ENCODE peak calls at places on chromosome 20, in eight cellular contexts. C, I, U, H, Y, P, W and X are unnamed samples.

GRCh38 chr20:63147532-63147931 is 68.4 kb downstream of the YTHDF1 start:
- DNase-seq in H (no peak), I (no peak), Y (no peak), C (no peak), U (no peak), P (no peak), W (no peak), X (no peak)

GRCh38 chr20:12998046-12998445 is 10.7 kb upstream of the SPTLC3 start:
- DNase-seq in C (no peak), U (no peak), W (no peak), I (no peak), Y (no peak), H (no peak), P (no peak), X (no peak)

GRCh38 chr20:37501940-37502339 is 19.1 kb upstream of the NNAT start:
- DNase-seq in H (no peak), P (no peak), Y (no peak), C (no peak), U (no peak), W (no peak), I (no peak), X (peak)

GRCh38 chr20:19699132-19699971 is 58.7 kb upstream of the RIN2 start:
- DNase-seq in P (no peak), H (no peak), I (peak), W (no peak), C (peak), U (peak), Y (no peak), X (no peak)

GRCh38 chr20:25057234-25058050 is 497 bp downstream of the ACSS1 start:
- DNase-seq in U (no peak), Y (peak), I (peak), C (peak), W (peak), H (peak), P (no peak), X (peak)

GRCh38 chr20:20303742-20304141 is 64.2 kb upstream of the INSM1 start:
- DNase-seq in Y (no peak), H (no peak), I (no peak), P (no peak), C (no peak), U (no peak), W (no peak), X (no peak)

GRCh38 chr20:63884506-63885263 is 10.2 kb upstream of the DNAJC5 start:
- DNase-seq in I (no peak), U (no peak), P (no peak), H (no peak), Y (no peak), W (no peak), C (no peak), X (no peak)

GRCh38 chr20:53599378-53599777 is 5.7 kb upstream of the ZNF217 start:
- DNase-seq in Y (no peak), P (no peak), I (no peak), H (no peak), C (no peak), W (no peak), U (no peak), X (no peak)

GRCh38 chr20:38260025-38260377 is 534 bp downstream of the KIAA1755 start:
- DNase-seq in I (no peak), C (no peak), H (no peak), P (no peak), W (no peak), Y (no peak), U (no peak), X (peak)

GRCh38 chr20:63378115-63378429 is 16.9 kb upstream of the CHRNA4 start:
- DNase-seq in C (no peak), Y (no peak), U (no peak), W (no peak), I (no peak), P (no peak), H (no peak), X (no peak)

GRCh38 chr20:13029687-13030510 is 21.1 kb downstream of the SPTLC3 start:
- DNase-seq in I (peak), U (peak), H (no peak), C (peak), P (peak), W (peak), Y (peak), X (no peak)

GRCh38 chr20:33568378-33569289 is 78.7 kb downstream of the CBFA2T2 start:
- DNase-seq in U (no peak), I (peak), W (no peak), P (no peak), C (no peak), H (no peak), Y (no peak), X (peak)

GRCh38 chr20:60764771-60765170 is 487.3 kb upstream of the CDH4 start:
- DNase-seq in Y (no peak), I (no peak), U (no peak), H (no peak), C (no peak), W (no peak), P (no peak), X (no peak)

GRCh38 chr20:3406481-3407425 is 716 bp downstream of the DNAAF9 start:
- DNase-seq in W (peak), U (no peak), Y (peak), H (peak), I (peak), C (peak), P (no peak), X (peak)

GRCh38 chr20:25553819-25554296 is 31.5 kb downstream of the NINL start:
- DNase-seq in C (no peak), H (no peak), P (no peak), I (peak), U (no peak), W (no peak), Y (no peak), X (no peak)

GRCh38 chr20:54067606-54068174 is 2.7 kb downstream of the BCAS1 start:
- DNase-seq in I (peak), Y (peak), H (no peak), P (no peak), U (no peak), W (no peak), C (peak), X (peak)

GRCh38 chr20:62159835-62160234 is 16.3 kb downstream of the SS18L1 start:
- DNase-seq in U (no peak), P (no peak), Y (no peak), I (no peak), H (no peak), W (no peak), C (peak), X (no peak)

GRCh38 chr20:44041001-44041400 is 126.3 kb downstream of the TOX2 start:
- DNase-seq in W (peak), Y (no peak), U (no peak), I (no peak), P (no peak), H (no peak), C (no peak), X (peak)

GRCh38 chr20:6744805-6745204 is 22.7 kb upstream of the BMP2 start:
- DNase-seq in W (no peak), Y (no peak), P (no peak), H (no peak), C (peak), I (no peak), U (no peak), X (no peak)

GRCh38 chr20:48787861-48788375 is 39.9 kb downstream of the PREX1 start:
- DNase-seq in W (no peak), H (no peak), C (peak), Y (no peak), P (peak), U (no peak), I (peak), X (no peak)

GRCh38 chr20:13822459-13822858 is 37.6 kb downstream of the NDUFAF5 start:
- DNase-seq in I (peak), H (no peak), P (no peak), Y (no peak), C (no peak), W (no peak), U (no peak), X (peak)

GRCh38 chr20:46300281-46300680 is 8.0 kb downstream of the CDH22 start:
- DNase-seq in C (no peak), U (no peak), H (no peak), W (no peak), I (no peak), Y (no peak), P (no peak), X (no peak)

GRCh38 chr20:47758517-47759450 is 26.5 kb downstream of the SULF2 start:
- DNase-seq in H (no peak), W (no peak), P (no peak), C (no peak), U (no peak), Y (no peak), I (no peak), X (no peak)
- H3K4me3 ChIP-seq in H (no peak), W (no peak), P (no peak), C (no peak), U (no peak), Y (no peak), I (no peak), X (no peak)

DNA sequence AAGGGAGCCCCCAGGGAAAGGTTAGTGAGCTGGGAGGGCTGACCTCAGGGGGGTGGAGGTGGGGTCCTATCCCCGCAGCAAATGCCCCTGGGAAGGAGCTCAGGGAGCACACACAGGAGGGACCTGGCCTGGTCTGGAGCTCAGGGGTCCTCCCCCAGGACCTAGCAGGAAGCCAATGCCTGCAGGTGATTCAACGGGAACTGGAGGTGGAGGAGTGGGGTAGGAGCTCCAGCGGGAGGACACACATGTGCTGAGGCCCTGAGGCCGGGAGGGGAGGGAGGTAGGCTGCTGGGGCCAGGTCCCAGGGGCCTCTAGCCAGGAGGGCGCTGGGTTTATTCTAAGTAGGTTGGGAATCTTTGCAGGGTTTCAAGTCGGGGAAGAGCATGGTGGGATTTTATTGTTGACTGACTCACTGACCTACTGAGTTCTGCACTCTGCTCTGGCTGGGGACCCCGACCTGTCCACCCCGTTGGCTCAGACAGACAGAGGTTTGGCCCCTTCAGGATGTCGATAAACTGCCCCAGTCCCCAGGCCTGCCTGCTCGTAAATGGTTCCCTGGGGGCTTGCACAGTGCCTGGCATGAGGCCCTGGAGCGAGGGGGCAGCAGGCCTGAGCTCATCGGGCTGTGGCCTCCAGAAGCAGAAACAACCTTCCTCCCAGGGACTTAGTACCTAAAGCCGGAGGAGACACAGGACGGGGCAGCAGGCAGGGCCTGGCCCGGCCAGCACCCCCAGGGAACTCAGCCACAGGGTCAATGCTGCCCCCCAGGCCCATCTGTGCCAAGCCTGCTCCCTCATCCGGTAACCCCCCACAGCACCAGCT is 62.3 kb downstream of the RIPOR3 start:
- DNase-seq in U (no peak), W (no peak), I (no peak), H (no peak), Y (no peak), P (no peak), C (no peak), X (peak)
- H3K4me3 ChIP-seq in U (no peak), W (no peak), I (no peak), H (no peak), Y (no peak), P (no peak), C (no peak), X (no peak)

GRCh38 chr20:22797103-22797502 is 212.7 kb upstream of the FOXA2 start:
- DNase-seq in Y (no peak), H (no peak), P (no peak), U (no peak), C (peak), I (no peak), W (no peak), X (no peak)

GRCh38 chr20:22795897-22796296 is 211.5 kb upstream of the FOXA2 start:
- DNase-seq in I (no peak), P (peak), C (peak), W (peak), Y (peak), U (peak), H (peak), X (no peak)

GRCh38 chr20:22796465-22797077 is 212.2 kb upstream of the FOXA2 start:
- DNase-seq in W (no peak), P (peak), C (no peak), U (peak), I (no peak), Y (no peak), H (no peak), X (no peak)

GRCh38 chr20:22794200-22794599 is 209.8 kb upstream of the FOXA2 start:
- DNase-seq in Y (no peak), U (no peak), P (no peak), C (no peak), W (no peak), H (no peak), I (no peak), X (no peak)

DNA sequence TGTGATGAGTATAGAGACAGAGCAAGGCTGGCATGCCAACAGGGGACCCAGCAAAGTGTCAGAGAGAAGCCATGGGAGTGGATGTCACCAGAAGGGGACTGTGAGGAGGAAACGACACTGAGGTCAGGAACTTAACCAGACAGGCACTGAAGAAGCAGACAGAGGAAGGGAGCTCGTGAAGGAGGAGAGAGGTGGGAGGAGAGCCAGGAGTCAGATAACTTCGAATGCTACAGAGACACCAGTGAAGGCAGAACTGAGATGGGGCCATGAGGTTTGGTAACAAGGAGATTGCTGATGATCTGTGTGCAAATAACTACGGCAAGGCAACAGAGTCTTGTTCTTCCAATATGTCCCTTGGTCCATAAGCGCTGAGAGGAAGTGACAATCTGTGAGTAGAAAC is 211.1 kb upstream of the FOXA2 start:
- DNase-seq in W (no peak), H (no peak), I (no peak), P (no peak), U (no peak), Y (no peak), C (no peak), X (no peak)
- H3K4me3 ChIP-seq in W (no peak), H (no peak), I (no peak), P (no peak), U (no peak), Y (no peak), C (no peak), X (no peak)

GRCh38 chr20:58690851-58691250 is 1.7 kb upstream of the NPEPL1 start:
- DNase-seq in Y (no peak), H (peak), C (no peak), I (no peak), P (no peak), W (no peak), U (no peak), X (no peak)
- H3K4me3 ChIP-seq in Y (no peak), H (no peak), C (no peak), I (no peak), P (no peak), W (no peak), U (no peak), X (no peak)